ENCODE peak calls at places on chromosomes 7 and 10, in ten cellular contexts. V is HCT116, T is SK-N-SH, B is hepatocyte, H is GM23248, Q is OCI-LY7, W is PC-3, L is GM23338, E is MM.1S, U is PC-9. I is an unnamed sample. For H3K9me2, the result is how much of the 10 kb centered on the place peaks cover.

GRCh38 chr7:114372619-114373018 is 42.0 kb upstream of the FOXP2 start:
- DNase-seq in L (no peak), Q (no peak), T (no peak), B (no peak), W (no peak), H (no peak), E (no peak), V (no peak), U (no peak), I (no peak)

GRCh38 chr10:124544711-124545110 is 83.1 kb downstream of the LHPP start:
- DNase-seq in E (no peak), T (no peak), V (no peak), Q (peak), U (no peak), H (no peak), W (no peak), L (no peak), B (no peak), I (peak)

GRCh38 chr10:84424731-84425165 is 96.4 kb downstream of the CCSER2 start:
- DNase-seq in T (peak), H (peak), B (peak), U (peak), E (peak), L (peak), W (peak), Q (no peak), V (peak), I (no peak)

GRCh38 chr7:140696024-140696678 is 357 bp upstream of the NDUFB2 start:
- DNase-seq in V (peak), Q (peak), W (peak), U (no peak), T (peak), B (peak), H (peak), E (peak), L (peak), I (peak)

GRCh38 chr10:72503694-72504438 is 122.0 kb downstream of the MICU1 start:
- DNase-seq in H (no peak), B (no peak), T (no peak), U (no peak), Q (no peak), L (no peak), E (no peak), W (no peak), V (no peak), I (no peak)

GRCh38 chr7:2849941-2850766 is 6.0 kb upstream of the GNA12 start:
- DNase-seq in T (no peak), E (no peak), B (no peak), L (no peak), W (no peak), V (no peak), H (no peak), Q (no peak), U (no peak), I (no peak)

GRCh38 chr7:68146970-68147369 is 1150.3 kb downstream of the TYW1 start:
- DNase-seq in Q (no peak), B (no peak), V (no peak), L (no peak), U (no peak), T (peak), H (no peak), W (no peak), E (no peak), I (no peak)

GRCh38 chr10:30188101-30188500 is 128.7 kb upstream of the JCAD start:
- DNase-seq in U (no peak), Q (no peak), L (no peak), E (no peak), H (peak), T (no peak), W (no peak), B (no peak), V (no peak), I (no peak)

GRCh38 chr10:127398140-127398966 is 150.8 kb upstream of the NPS start:
- DNase-seq in L (no peak), B (no peak), E (no peak), T (peak), W (peak), H (peak), Q (no peak), U (no peak), V (no peak), I (no peak)

DNA sequence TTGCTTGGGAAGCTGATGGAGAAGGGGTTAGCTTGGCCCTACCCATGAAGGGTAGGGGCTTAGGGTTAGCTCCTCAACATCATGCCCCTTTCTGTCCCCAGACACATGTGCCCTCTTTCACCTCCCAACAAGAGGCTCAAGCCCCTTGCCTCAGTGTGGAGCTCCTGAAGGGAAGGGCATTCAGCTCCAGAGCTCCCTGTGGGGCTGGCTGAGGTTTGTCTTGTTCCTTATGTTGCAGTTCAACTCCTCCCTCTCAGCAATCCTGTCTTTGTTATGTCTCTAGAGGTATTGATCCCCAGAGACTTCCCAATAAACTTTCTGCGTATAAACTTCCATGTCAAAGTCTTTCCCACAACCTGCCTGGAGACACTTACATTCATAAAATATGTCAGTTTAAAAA is 252.2 kb upstream of the SP4 start:
- DNase-seq in E (no peak), Q (no peak), U (no peak), V (no peak), L (no peak), W (no peak), H (no peak), T (no peak), B (no peak), I (no peak)
- H3K9me2 ChIP-seq in E (under half), Q (under half), U (under half), V (under half), L (under half), W (under half), H (under half), T (under half), B (under half), I (under half)

DNA sequence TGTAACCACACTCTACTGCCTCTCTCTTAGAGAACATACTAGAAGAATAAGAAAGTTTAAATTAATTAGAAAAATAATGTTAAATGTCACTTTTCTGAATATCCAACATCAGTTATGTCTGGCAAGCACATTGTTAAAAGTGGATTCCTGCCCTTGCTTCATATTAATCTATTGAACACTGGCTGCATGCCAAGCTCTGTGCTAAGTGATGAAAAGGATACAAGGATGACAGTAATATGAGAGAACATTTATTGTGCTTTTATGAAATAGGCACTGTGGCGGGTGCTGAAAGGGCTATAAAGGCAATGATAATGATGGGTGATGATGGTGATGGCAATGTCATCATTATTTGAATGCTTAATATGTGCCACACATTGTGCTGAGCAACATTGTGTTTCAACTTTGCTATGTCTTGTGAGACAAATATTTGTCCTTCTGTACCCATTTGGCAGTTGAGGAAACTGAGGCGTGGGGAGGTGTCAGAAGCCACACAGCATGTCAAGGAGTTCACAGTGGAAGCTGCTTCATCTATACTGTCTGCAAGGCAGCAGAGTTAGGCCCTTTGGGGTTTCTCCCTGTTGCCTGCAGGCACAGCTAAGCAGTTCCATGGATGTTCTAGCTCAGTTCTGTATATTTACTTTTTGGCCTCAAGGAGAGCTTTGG is 64.2 kb upstream of the RAPGEF5 start:
- DNase-seq in B (no peak), U (no peak), V (no peak), L (no peak), W (no peak), E (no peak), Q (no peak), T (no peak), H (no peak), I (no peak)
- H3K9me2 ChIP-seq in B (under half), U (under half), V (under half), L (under half), W (under half), E (under half), Q (under half), T (under half), H (under half), I (under half)

DNA sequence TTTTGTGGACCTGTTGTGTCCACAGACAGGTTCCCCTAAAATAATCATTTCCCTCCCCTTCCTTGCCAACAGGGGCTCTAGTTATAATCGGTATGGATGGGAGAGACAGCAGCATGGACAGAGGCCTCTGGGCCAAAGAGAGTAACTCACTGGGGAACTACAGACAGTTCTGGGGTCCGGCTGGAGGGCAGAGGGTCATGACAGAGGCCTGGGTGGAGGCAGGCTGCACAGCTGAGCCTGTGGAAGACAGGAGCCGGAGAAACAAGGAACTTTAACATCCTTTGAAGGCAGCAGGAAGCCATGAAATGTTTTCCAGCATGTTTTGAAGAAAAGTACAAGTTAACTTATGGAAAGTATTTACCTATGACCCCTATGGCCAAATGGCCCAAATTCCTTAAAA is 68.6 kb downstream of the PDIA4 start:
- DNase-seq in H (no peak), W (no peak), U (no peak), Q (no peak), E (no peak), V (no peak), L (no peak), B (no peak), T (no peak), I (no peak)
- H3K9me2 ChIP-seq in H (under half), W (under half), U (under half), Q (under half), E (under half), V (under half), L (under half), B (under half), T (under half), I (under half)

GRCh38 chr10:70319183-70319582 is 35.4 kb upstream of the NPFFR1 start:
- DNase-seq in L (no peak), U (no peak), V (no peak), E (peak), H (no peak), B (no peak), W (no peak), T (no peak), Q (no peak), I (no peak)
- H3K9me2 ChIP-seq in L (under half), U (under half), V (under half), E (under half), H (under half), B (under half), W (under half), T (under half), Q (under half), I (under half)

GRCh38 chr10:1149793-1150637 is 93.8 kb downstream of the WDR37 start:
- DNase-seq in L (no peak), B (peak), V (no peak), W (no peak), E (no peak), H (no peak), T (peak), Q (no peak), U (no peak), I (no peak)

GRCh38 chr10:1151071-1152033 is 95.2 kb downstream of the WDR37 start:
- DNase-seq in Q (no peak), L (no peak), V (no peak), H (peak), U (no peak), B (no peak), E (no peak), T (peak), W (no peak), I (no peak)

GRCh38 chr10:1150638-1150955 is 94.4 kb downstream of the WDR37 start:
- DNase-seq in T (peak), U (no peak), Q (no peak), H (no peak), B (no peak), E (no peak), W (no peak), V (no peak), L (no peak), I (no peak)

GRCh38 chr10:1148855-1149620 is 92.9 kb downstream of the WDR37 start:
- DNase-seq in Q (no peak), H (no peak), B (no peak), V (no peak), T (no peak), W (no peak), U (no peak), E (no peak), L (peak), I (no peak)

GRCh38 chr10:1147810-1148209 is 91.6 kb downstream of the WDR37 start:
- DNase-seq in V (no peak), E (no peak), L (no peak), B (no peak), T (no peak), H (no peak), U (no peak), W (no peak), Q (no peak), I (no peak)
- H3K9me2 ChIP-seq in V (under half), E (under half), L (under half), B (under half), T (under half), H (under half), U (under half), W (under half), Q (under half), I (under half)

DNA sequence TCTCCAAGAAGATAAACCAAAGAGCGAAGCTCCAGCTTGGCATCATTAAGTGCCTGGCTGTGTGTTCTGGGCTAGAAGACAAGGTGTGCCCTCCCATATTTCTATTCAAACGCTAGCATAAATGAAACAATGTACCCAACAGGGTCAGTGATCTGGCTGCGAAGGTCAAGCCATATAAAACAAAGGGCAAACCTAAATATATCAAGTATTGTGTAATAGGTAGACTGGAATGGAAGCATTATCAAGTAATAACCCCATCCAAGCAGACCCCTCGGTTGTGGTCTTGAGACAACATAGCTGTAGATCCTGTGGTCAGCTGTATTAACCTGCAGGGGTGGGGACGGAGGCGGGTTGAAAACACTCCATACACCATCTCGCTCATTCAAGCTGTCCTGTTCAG is 31.6 kb upstream of the TNKS2 start:
- DNase-seq in W (no peak), Q (no peak), U (no peak), T (no peak), H (no peak), L (no peak), B (no peak), E (no peak), V (no peak), I (no peak)
- H3K9me2 ChIP-seq in W (under half), Q (under half), U (under half), T (under half), H (under half), L (under half), B (under half), E (under half), V (under half), I (under half)

GRCh38 chr10:123087786-123088185 is 48.0 kb upstream of the HMX3 start:
- DNase-seq in W (no peak), V (no peak), H (no peak), T (no peak), B (no peak), U (no peak), E (no peak), L (no peak), Q (no peak), I (no peak)

GRCh38 chr10:123097039-123097438 is 38.7 kb upstream of the HMX3 start:
- DNase-seq in W (no peak), E (no peak), V (no peak), B (no peak), H (no peak), T (no peak), L (no peak), U (no peak), Q (no peak), I (no peak)

GRCh38 chr10:123096452-123096851 is 39.3 kb upstream of the HMX3 start:
- DNase-seq in U (no peak), E (no peak), L (no peak), H (no peak), W (no peak), Q (no peak), B (no peak), V (no peak), T (no peak), I (no peak)

GRCh38 chr10:123093489-123093888 is 42.3 kb upstream of the HMX3 start:
- DNase-seq in L (no peak), B (no peak), U (no peak), W (no peak), V (no peak), Q (no peak), H (peak), E (no peak), T (no peak), I (no peak)
- H3K9me2 ChIP-seq in L (under half), B (under half), U (under half), W (under half), V (under half), Q (under half), H (under half), E (under half), T (under half), I (under half)

DNA sequence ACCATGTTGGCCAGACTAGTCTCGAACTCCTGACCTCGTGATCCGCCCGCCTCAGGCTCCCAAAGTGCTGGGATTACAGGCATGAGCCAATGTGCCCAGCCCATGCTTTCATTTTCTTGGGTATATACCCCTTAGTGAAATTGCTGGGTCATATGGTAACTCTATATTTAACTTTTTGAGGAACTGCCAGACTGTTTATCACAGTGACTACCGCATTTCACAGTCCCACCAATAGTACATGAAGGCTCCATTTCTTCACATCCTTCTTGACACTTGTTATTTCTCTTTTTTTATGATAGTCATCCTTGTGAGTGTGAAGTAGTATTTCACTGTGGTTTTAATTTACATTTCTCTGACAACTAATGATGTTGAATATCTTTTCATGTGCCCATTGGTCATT is 134.0 kb downstream of the SUGCT start:
- DNase-seq in E (no peak), T (no peak), U (no peak), H (no peak), W (no peak), L (no peak), Q (no peak), V (no peak), B (no peak), I (no peak)
- H3K9me2 ChIP-seq in E (under half), T (under half), U (under half), H (under half), W (under half), L (under half), Q (under half), V (under half), B (under half), I (under half)